ENCODE peak calls at places on chromosomes 2 and 18, in four cellular contexts. N is WTC11, X is HepG2, Z is GM12878. K is an unnamed sample.

GRCh38 chr2:59296279-59296678 is 1055.2 kb upstream of the FANCL start:
- DNase-seq in N (no peak), X (peak), Z (no peak), K (no peak)

GRCh38 chr2:223822818-223823217 is 14.6 kb downstream of the AP1S3 start:
- DNase-seq in N (no peak), X (no peak), Z (no peak), K (no peak)

GRCh38 chr2:180449171-180449570 is 442.1 kb upstream of the CWC22 start:
- DNase-seq in N (no peak), X (no peak), Z (no peak), K (no peak)

GRCh38 chr2:12556762-12557161 is 160.0 kb upstream of the TRIB2 start:
- DNase-seq in N (no peak), X (no peak), Z (no peak), K (peak)

GRCh38 chr2:195819276-195819675 is 162.2 kb downstream of the SLC39A10 start:
- DNase-seq in N (no peak), X (no peak), Z (no peak), K (no peak)

GRCh38 chr2:121505005-121505404 is 25.7 kb upstream of the RNU4ATAC start:
- DNase-seq in N (no peak), X (no peak), Z (no peak), K (no peak)

GRCh38 chr2:236984046-236984445 is 101.6 kb upstream of the COPS8 start:
- DNase-seq in N (no peak), X (no peak), Z (no peak), K (no peak)

GRCh38 chr2:173401716-173402326 is 47.1 kb downstream of the CDCA7 start:
- DNase-seq in N (no peak), X (no peak), Z (no peak), K (no peak)

GRCh38 chr2:30382995-30383394 is 64.1 kb upstream of the LCLAT1 start:
- DNase-seq in N (no peak), X (no peak), Z (no peak), K (no peak)

DNA sequence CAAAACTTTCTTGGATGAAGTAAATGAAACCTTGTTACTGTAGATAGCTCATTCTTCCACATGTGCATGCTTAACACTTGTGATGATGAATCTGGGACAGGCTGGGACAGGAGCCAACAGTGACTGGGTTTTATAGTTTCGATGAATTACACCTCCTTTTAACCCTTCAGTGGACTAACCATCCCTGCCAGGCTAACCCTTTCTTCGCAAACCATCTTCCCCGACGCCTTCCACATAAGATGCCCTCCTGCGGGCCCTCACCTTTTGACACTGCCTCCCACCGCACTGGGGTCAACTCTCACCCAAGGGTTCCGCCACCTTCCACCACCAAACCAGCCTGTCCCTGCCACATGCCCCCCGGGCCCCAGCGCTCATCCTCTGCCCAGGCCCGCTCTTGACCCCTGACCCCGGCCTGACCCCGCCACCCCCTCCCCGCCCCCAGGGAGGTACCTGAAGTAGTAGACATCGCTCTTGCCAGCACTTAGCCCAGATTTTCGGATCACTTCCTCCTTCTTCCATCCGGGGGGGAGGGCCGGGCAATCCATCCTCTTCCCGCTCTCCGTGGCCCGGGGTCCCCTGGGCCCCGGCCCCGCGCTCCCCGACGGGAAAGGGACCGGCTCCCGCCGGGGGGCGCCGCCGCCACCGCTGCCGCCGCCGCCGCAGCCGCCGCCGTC is 764 bp downstream of the MBD2 start:
- DNase-seq in N (peak), X (no peak), Z (no peak), K (peak)
- TF ChIP-seq CBFB in N (no peak), X (no peak), Z (no peak), K (no peak)

GRCh38 chr18:55406374-55407045 is 181.5 kb downstream of the TCF4 start:
- DNase-seq in N (no peak), X (no peak), Z (no peak), K (no peak)

GRCh38 chr18:55407191-55407590 is 180.8 kb downstream of the TCF4 start:
- DNase-seq in N (no peak), X (no peak), Z (no peak), K (no peak)

GRCh38 chr18:55404136-55404810 is 183.7 kb downstream of the TCF4 start:
- DNase-seq in N (no peak), X (no peak), Z (no peak), K (no peak)

GRCh38 chr18:55404811-55405654 is 183.0 kb downstream of the TCF4 start:
- DNase-seq in N (no peak), X (no peak), Z (no peak), K (no peak)

GRCh38 chr18:55405655-55406373 is 182.2 kb downstream of the TCF4 start:
- DNase-seq in N (no peak), X (no peak), Z (no peak), K (peak)
- TF ChIP-seq CBFB in N (no peak), X (no peak), Z (no peak), K (no peak)

GRCh38 chr2:177622516-177622915 is 229.9 kb downstream of the AGPS start:
- DNase-seq in N (peak), X (peak), Z (no peak), K (no peak)
- TF ChIP-seq CBFB in N (no peak), X (no peak), Z (no peak), K (no peak)

DNA sequence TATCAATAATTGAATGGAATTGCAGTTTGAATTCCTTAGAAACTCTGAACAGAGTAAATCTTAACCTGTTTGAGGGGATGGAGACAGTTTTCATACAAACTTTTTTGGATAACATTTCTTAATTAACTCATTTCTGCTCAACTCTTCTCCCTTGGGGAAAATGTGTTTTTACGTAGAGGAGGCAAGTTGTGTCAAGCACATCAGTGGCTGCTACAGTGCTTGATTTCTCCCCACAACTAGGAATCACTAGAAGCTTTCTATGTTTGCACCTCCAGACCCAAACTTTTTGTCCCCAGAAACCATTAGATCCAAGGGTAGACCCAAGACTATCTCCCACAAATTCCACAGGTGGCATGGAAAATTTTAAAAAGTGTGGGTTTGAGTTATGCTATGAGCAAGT is 658.9 kb upstream of the FSHR start:
- DNase-seq in N (no peak), X (no peak), Z (no peak), K (no peak)
- TF ChIP-seq CBFB in N (no peak), X (no peak), Z (no peak), K (no peak)

GRCh38 chr2:36771671-36772070 is 75.2 kb downstream of the VIT start:
- DNase-seq in N (no peak), X (no peak), Z (no peak), K (no peak)

GRCh38 chr2:36769106-36769505 is 72.6 kb downstream of the VIT start:
- DNase-seq in N (no peak), X (no peak), Z (no peak), K (no peak)

GRCh38 chr2:36773947-36774346 is 77.4 kb downstream of the VIT start:
- DNase-seq in N (no peak), X (no peak), Z (no peak), K (no peak)

DNA sequence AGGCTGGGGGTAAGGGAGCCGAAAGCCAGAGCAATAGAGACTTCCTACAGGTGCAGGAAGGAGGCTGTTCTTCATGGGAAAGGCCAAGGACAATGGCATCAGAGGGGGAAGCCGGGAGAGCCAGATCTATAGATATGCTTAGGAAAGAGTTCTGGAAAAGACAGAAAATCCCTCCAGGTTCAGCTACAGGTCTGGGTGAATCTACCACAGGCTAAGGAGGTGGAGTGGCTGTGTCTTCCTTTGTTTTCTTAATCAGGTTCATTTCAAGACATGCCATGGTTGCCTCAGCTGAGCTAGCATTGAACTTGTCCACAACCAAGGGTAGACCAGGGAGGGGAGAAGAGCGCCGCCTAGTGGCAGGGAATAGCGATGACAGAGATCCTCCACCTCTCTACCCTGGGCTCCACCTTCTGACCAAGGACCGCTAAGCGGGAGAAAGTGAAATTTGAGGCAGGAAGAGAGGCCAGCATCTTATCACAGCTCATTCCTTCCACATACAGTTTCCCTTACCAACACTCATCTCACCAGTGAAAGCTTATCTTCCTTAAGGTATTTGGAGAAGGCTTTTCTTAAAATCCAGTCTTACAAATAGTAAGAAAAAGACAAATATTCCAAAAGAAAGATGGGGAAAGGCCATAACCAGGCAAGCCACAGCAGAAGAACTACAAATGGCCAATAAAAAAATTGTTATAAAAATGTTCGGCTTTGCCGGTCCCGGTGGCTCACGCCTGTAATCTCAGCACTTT is 74.2 kb downstream of the VIT start:
- DNase-seq in N (peak), X (peak), Z (no peak), K (peak)
- TF ChIP-seq CBFB in N (no peak), X (no peak), Z (no peak), K (no peak)

GRCh38 chr18:7617738-7618422 is 50.8 kb downstream of the PTPRM start:
- DNase-seq in N (no peak), X (no peak), Z (no peak), K (no peak)

GRCh38 chr18:7616661-7617060 is 49.5 kb downstream of the PTPRM start:
- DNase-seq in N (no peak), X (no peak), Z (no peak), K (no peak)

GRCh38 chr18:7618821-7619410 is 51.8 kb downstream of the PTPRM start:
- DNase-seq in N (no peak), X (no peak), Z (no peak), K (no peak)

GRCh38 chr18:7615840-7616239 is 48.7 kb downstream of the PTPRM start:
- DNase-seq in N (no peak), X (no peak), Z (no peak), K (no peak)

GRCh38 chr18:7619676-7620075 is 52.6 kb downstream of the PTPRM start:
- DNase-seq in N (no peak), X (no peak), Z (no peak), K (no peak)
- TF ChIP-seq CBFB in N (no peak), X (no peak), Z (no peak), K (no peak)